ENCODE peak calls at places on chromosomes 6 and 20, in five cellular contexts. O is ovary, T is uterus, Q is IMR-90, N is fibroblast of mammary gland. D is an unnamed sample.

GRCh38 chr20:25148181-25148981 is 47.1 kb upstream of the ENTPD6 start:
- DNase-seq in O (peak), T (peak), Q (peak), N (peak), D (peak)

GRCh38 chr6:126657556-126658129 is 317.7 kb downstream of the CENPW start:
- DNase-seq in O (no peak), T (no peak), Q (peak), N (peak), D (no peak)

GRCh38 chr6:14429396-14429795 is 311.8 kb downstream of the CD83 start:
- DNase-seq in O (no peak), T (no peak), Q (no peak), N (no peak), D (no peak)

GRCh38 chr6:45031601-45032000 is 296.5 kb upstream of the RUNX2 start:
- DNase-seq in O (no peak), T (no peak), Q (no peak), N (peak), D (no peak)

GRCh38 chr6:148577687-148578488 is 168.9 kb upstream of the UST start:
- DNase-seq in O (peak), T (peak), Q (peak), N (peak), D (no peak)

GRCh38 chr6:52834481-52834880 is 6.1 kb downstream of the GSTA5 start:
- DNase-seq in O (no peak), T (no peak), Q (peak), N (peak), D (no peak)

GRCh38 chr20:4020256-4020655 is 4.9 kb upstream of the RNF24 start:
- DNase-seq in O (no peak), T (no peak), Q (no peak), N (no peak), D (no peak)

GRCh38 chr6:117449549-117450439 is 24.1 kb upstream of the ROS1 start:
- DNase-seq in O (peak), T (peak), Q (peak), N (peak), D (no peak)

GRCh38 chr20:14470231-14470894 is 133.0 kb upstream of the FLRT3 start:
- DNase-seq in O (no peak), T (no peak), Q (no peak), N (no peak), D (no peak)

GRCh38 chr6:157236040-157236725 is 87.1 kb downstream of the TMEM242 start:
- DNase-seq in O (no peak), T (no peak), Q (no peak), N (no peak), D (peak)

GRCh38 chr20:47392015-47392720 is 35.7 kb upstream of the ZMYND8 start:
- DNase-seq in O (no peak), T (no peak), Q (peak), N (peak), D (no peak)

GRCh38 chr6:144585217-144585814 is 300.2 kb downstream of the UTRN start:
- DNase-seq in O (no peak), T (no peak), Q (peak), N (peak), D (no peak)

GRCh38 chr6:44253307-44254101 is 3.8 kb downstream of the SLC35B2 start:
- DNase-seq in O (no peak), T (no peak), Q (no peak), N (peak), D (no peak)

GRCh38 chr20:43237651-43238050 is 47.9 kb upstream of the PTPRT start:
- DNase-seq in O (no peak), T (no peak), Q (no peak), N (no peak), D (no peak)

GRCh38 chr6:17984822-17985660 is 2.4 kb downstream of the KIF13A start:
- DNase-seq in O (no peak), T (no peak), Q (peak), N (peak), D (no peak)

GRCh38 chr20:49259799-49260198 is 18.1 kb downstream of the ZNFX1 start:
- DNase-seq in O (no peak), T (no peak), Q (no peak), N (no peak), D (no peak)

GRCh38 chr6:125835221-125835744 is 44.5 kb downstream of the NCOA7 start:
- DNase-seq in O (peak), T (no peak), Q (peak), N (peak), D (peak)

GRCh38 chr20:14959506-14960493 is 622.4 kb upstream of the FLRT3 start:
- DNase-seq in O (no peak), T (no peak), Q (no peak), N (peak), D (no peak)

GRCh38 chr6:31736026-31736767 is at the start of gene CLIC1:
- DNase-seq in O (peak), T (peak), Q (peak), N (peak), D (peak)

GRCh38 chr6:93678841-93679454 is 259.6 kb upstream of the EPHA7 start:
- DNase-seq in O (no peak), T (no peak), Q (no peak), N (no peak), D (no peak)

GRCh38 chr6:130366011-130366963 is at the start of gene TMEM200A:
- DNase-seq in O (peak), T (peak), Q (peak), N (peak), D (peak)

DNA sequence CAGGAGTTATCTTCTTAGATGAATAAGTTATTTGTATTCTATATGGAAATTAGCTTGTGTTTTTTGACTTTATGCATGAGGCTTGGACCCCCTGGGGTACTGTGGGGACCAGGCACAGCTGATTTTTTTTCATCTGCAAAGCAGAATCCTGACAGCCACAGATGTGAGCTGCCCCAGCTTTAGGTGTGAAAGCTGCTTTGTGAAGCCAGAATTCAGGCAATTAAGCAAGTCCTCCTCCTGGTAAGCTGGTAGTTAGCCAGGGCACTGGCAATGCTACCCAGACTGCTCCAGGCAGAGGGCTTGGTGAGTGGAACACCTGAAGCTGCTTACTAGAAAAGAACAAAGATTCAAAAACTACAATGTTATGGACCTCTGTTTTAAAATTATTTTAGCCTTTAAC is 1040.8 kb upstream of the CITED2 start:
- DNase-seq in O (no peak), T (no peak), Q (no peak), N (no peak), D (no peak)
- TF ChIP-seq CTCF in O (no peak), T (no peak), Q (no peak), N (no peak), D (no peak)

GRCh38 chr6:133242761-133243590 is 1.8 kb downstream of the EYA4 start:
- DNase-seq in O (no peak), T (no peak), Q (peak), N (no peak), D (no peak)
- H3K4me3 ChIP-seq in O (no peak), T (peak), Q (peak), N (no peak), D (peak)

GRCh38 chr6:48087448-48087847 is 23.5 kb downstream of the PTCHD4 start:
- DNase-seq in O (no peak), T (no peak), Q (peak), N (peak), D (no peak)
- TF ChIP-seq CTCF in O (no peak), T (no peak), Q (peak), N (peak), D (no peak)

GRCh38 chr20:32019156-32019510 is 8.9 kb downstream of the CCM2L start:
- DNase-seq in O (no peak), T (no peak), Q (no peak), N (no peak), D (no peak)
- H3K4me3 ChIP-seq in O (no peak), T (no peak), Q (no peak), N (no peak), D (peak)